ENCODE peak calls at places on chromosomes 1 and 21, in ten cellular contexts. G is colonic mucosa; Z is RWPE1; V is IMR-90; R is CD8-positive, alpha-beta memory T cell; F is HepG2; N is psoas muscle; K is left ventricle myocardium inferior; C is esophagus squamous epithelium; X is transverse colon. U is an unnamed sample.

GRCh38 chr1:214396319-214396718 is 115.4 kb downstream of the SMYD2 start:
- DNase-seq in G (no peak), Z (no peak), V (peak), R (no peak), F (no peak), N (no peak), K (no peak), C (no peak), X (no peak), U (no peak)

GRCh38 chr21:42760977-42761751 is 107.7 kb downstream of the PDE9A start:
- DNase-seq in G (no peak), Z (no peak), V (no peak), R (no peak), F (peak), N (no peak), K (no peak), C (no peak), X (no peak), U (peak)

GRCh38 chr1:179779645-179780272 is 36.7 kb downstream of the FAM163A start:
- DNase-seq in G (no peak), Z (no peak), V (no peak), R (no peak), F (no peak), N (no peak), K (no peak), C (no peak), X (no peak), U (no peak)

GRCh38 chr1:164644774-164645634 is 86.0 kb downstream of the PBX1 start:
- DNase-seq in G (no peak), Z (peak), V (peak), R (no peak), F (no peak), N (no peak), K (no peak), C (no peak), X (no peak), U (no peak)

GRCh38 chr1:38512789-38513188 is 346.8 kb downstream of the RRAGC start:
- DNase-seq in G (no peak), Z (peak), V (no peak), R (no peak), F (no peak), N (no peak), K (no peak), C (no peak), X (no peak), U (no peak)

GRCh38 chr1:167447521-167448136 is 70.7 kb downstream of the CD247 start:
- DNase-seq in G (peak), Z (no peak), V (no peak), R (peak), F (no peak), N (no peak), K (no peak), C (no peak), X (peak), U (peak)

GRCh38 chr1:16249838-16250241 is 12.9 kb upstream of the CPLANE2 start:
- DNase-seq in G (no peak), Z (no peak), V (peak), R (no peak), F (peak), N (peak), K (no peak), C (no peak), X (peak), U (peak)

GRCh38 chr1:43436371-43436770 is 17.4 kb downstream of the HYI start:
- DNase-seq in G (no peak), Z (no peak), V (no peak), R (no peak), F (no peak), N (no peak), K (no peak), C (no peak), X (no peak), U (no peak)

GRCh38 chr1:6392081-6392879 is 1.3 kb downstream of the ACOT7 start:
- DNase-seq in G (peak), Z (no peak), V (no peak), R (no peak), F (peak), N (no peak), K (no peak), C (no peak), X (no peak), U (no peak)

GRCh38 chr1:232274236-232274855 is 355.6 kb downstream of the SIPA1L2 start:
- DNase-seq in G (no peak), Z (no peak), V (no peak), R (no peak), F (no peak), N (no peak), K (no peak), C (no peak), X (no peak), U (peak)

GRCh38 chr1:33317354-33317753 is 3.5 kb downstream of the A3GALT2 start:
- DNase-seq in G (no peak), Z (no peak), V (no peak), R (no peak), F (no peak), N (no peak), K (no peak), C (no peak), X (no peak), U (no peak)

GRCh38 chr1:211332036-211332616 is 5.5 kb downstream of the TRAF5 start:
- DNase-seq in G (no peak), Z (no peak), V (no peak), R (no peak), F (no peak), N (no peak), K (no peak), C (no peak), X (no peak), U (no peak)

GRCh38 chr21:29939859-29940245 is at the start of gene GRIK1:
- DNase-seq in G (no peak), Z (peak), V (no peak), R (no peak), F (no peak), N (no peak), K (no peak), C (no peak), X (no peak), U (peak)

GRCh38 chr1:110390096-110390495 is 730 bp downstream of the SLC16A4 start:
- DNase-seq in G (peak), Z (peak), V (peak), R (no peak), F (no peak), N (peak), K (peak), C (no peak), X (peak), U (peak)

GRCh38 chr1:25805863-25806225 is 5.9 kb downstream of the SELENON start:
- DNase-seq in G (no peak), Z (no peak), V (no peak), R (no peak), F (no peak), N (no peak), K (peak), C (no peak), X (no peak), U (no peak)

GRCh38 chr1:229835226-229835625 is 209.2 kb downstream of the URB2 start:
- DNase-seq in G (no peak), Z (no peak), V (no peak), R (no peak), F (no peak), N (no peak), K (no peak), C (no peak), X (no peak), U (no peak)

GRCh38 chr1:93338426-93338825 is 7.3 kb upstream of the DR1 start:
- DNase-seq in G (no peak), Z (peak), V (peak), R (no peak), F (no peak), N (no peak), K (no peak), C (no peak), X (no peak), U (no peak)

GRCh38 chr1:231856894-231857293 is 230.3 kb downstream of the DISC1 start:
- DNase-seq in G (no peak), Z (no peak), V (no peak), R (no peak), F (no peak), N (no peak), K (no peak), C (no peak), X (no peak), U (no peak)

GRCh38 chr1:64282353-64282752 is 78.9 kb downstream of the UBE2U start:
- DNase-seq in G (no peak), Z (no peak), V (no peak), R (no peak), F (no peak), N (peak), K (no peak), C (no peak), X (no peak), U (peak)

GRCh38 chr1:109768335-109768650 is 4.6 kb upstream of the EPS8L3 start:
- DNase-seq in G (no peak), Z (no peak), V (no peak), R (no peak), F (no peak), N (no peak), K (peak), C (no peak), X (peak), U (no peak)

GRCh38 chr1:187032316-187032981 is 203.7 kb downstream of the PLA2G4A start:
- DNase-seq in G (no peak), Z (no peak), V (no peak), R (no peak), F (no peak), N (no peak), K (no peak), C (no peak), X (no peak), U (no peak)

GRCh38 chr1:94490556-94490955 is 51.0 kb downstream of the F3 start:
- DNase-seq in G (no peak), Z (no peak), V (no peak), R (no peak), F (no peak), N (no peak), K (no peak), C (no peak), X (no peak), U (no peak)

GRCh38 chr1:23246274-23246673 is 29.0 kb upstream of the HTR1D start:
- DNase-seq in G (no peak), Z (no peak), V (no peak), R (no peak), F (no peak), N (no peak), K (no peak), C (no peak), X (no peak), U (no peak)

GRCh38 chr1:221740260-221740830 is 1.5 kb downstream of the DUSP10 start:
- DNase-seq in G (no peak), Z (no peak), V (no peak), R (no peak), F (no peak), N (no peak), K (no peak), C (no peak), X (no peak), U (peak)

GRCh38 chr1:212633144-212633543 is 24.6 kb downstream of the ATF3 start:
- DNase-seq in G (no peak), Z (no peak), V (no peak), R (no peak), F (no peak), N (no peak), K (no peak), C (no peak), X (no peak), U (no peak)

GRCh38 chr21:44881586-44881939 is 8.1 kb upstream of the PTTG1IP start:
- DNase-seq in G (no peak), Z (no peak), V (no peak), R (no peak), F (no peak), N (no peak), K (no peak), C (no peak), X (no peak), U (no peak)

GRCh38 chr21:44883250-44883649 is 9.8 kb upstream of the PTTG1IP start:
- DNase-seq in G (no peak), Z (no peak), V (no peak), R (no peak), F (no peak), N (no peak), K (no peak), C (no peak), X (no peak), U (no peak)

GRCh38 chr21:44878053-44878982 is 4.8 kb upstream of the PTTG1IP start:
- DNase-seq in G (peak), Z (no peak), V (peak), R (no peak), F (peak), N (no peak), K (peak), C (no peak), X (peak), U (peak)

GRCh38 chr21:44884059-44884458 is 10.6 kb upstream of the PTTG1IP start:
- DNase-seq in G (no peak), Z (no peak), V (no peak), R (no peak), F (no peak), N (no peak), K (no peak), C (no peak), X (no peak), U (no peak)

GRCh38 chr21:44880762-44881585 is 7.5 kb upstream of the PTTG1IP start:
- DNase-seq in G (no peak), Z (no peak), V (peak), R (no peak), F (peak), N (no peak), K (no peak), C (no peak), X (no peak), U (no peak)
- H3K27ac ChIP-seq in G (peak), Z (peak), V (no peak), R (no peak), F (peak), N (peak), K (peak), C (peak), X (peak), U (peak)

DNA sequence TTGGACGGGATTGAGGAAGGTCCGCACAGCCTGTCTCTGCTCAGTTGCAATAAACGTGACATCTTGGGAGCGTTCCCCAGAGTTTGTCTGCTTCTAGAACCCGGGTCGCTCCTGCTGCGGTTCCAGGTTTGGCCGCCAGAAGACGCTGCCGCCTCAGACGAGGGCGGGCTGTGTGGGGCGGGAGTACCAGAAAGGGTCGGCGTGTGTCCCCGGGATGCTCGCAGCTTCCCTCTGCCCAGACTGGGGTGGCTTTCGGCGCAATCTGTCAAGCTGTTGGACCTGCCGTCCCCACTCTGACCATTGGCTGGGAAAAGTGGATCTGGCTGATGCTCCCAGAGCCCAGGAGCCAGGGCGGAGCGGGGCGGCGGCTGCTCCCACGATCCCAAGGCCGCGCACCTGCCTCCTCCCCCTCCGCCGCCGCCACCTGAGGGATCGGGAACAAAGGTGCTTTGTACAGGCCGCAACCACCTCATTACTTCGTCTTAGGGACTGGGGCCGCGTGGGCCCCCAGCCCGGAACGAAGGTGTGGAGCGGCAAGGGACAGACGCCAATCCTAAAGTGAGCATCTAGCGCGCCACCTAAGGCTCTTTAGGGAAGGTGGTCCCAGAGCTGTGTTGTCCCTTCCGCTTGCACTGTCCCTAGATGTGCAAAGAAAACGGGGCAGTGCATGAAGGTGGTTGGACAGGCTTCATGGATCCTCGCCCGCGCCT is 683 bp upstream of the EFNA4 start:
- DNase-seq in G (peak), Z (no peak), V (peak), R (peak), F (peak), N (peak), K (peak), C (no peak), X (peak), U (peak)
- H3K27ac ChIP-seq in G (peak), Z (peak), V (no peak), R (no peak), F (peak), N (peak), K (no peak), C (peak), X (peak), U (peak)

GRCh38 chr1:151988405-151988851 is 5.2 kb downstream of the S100A10 start:
- DNase-seq in G (peak), Z (peak), V (peak), R (no peak), F (no peak), N (no peak), K (no peak), C (no peak), X (no peak), U (peak)
- H3K27ac ChIP-seq in G (peak), Z (peak), V (peak), R (no peak), F (no peak), N (peak), K (peak), C (peak), X (peak), U (peak)

DNA sequence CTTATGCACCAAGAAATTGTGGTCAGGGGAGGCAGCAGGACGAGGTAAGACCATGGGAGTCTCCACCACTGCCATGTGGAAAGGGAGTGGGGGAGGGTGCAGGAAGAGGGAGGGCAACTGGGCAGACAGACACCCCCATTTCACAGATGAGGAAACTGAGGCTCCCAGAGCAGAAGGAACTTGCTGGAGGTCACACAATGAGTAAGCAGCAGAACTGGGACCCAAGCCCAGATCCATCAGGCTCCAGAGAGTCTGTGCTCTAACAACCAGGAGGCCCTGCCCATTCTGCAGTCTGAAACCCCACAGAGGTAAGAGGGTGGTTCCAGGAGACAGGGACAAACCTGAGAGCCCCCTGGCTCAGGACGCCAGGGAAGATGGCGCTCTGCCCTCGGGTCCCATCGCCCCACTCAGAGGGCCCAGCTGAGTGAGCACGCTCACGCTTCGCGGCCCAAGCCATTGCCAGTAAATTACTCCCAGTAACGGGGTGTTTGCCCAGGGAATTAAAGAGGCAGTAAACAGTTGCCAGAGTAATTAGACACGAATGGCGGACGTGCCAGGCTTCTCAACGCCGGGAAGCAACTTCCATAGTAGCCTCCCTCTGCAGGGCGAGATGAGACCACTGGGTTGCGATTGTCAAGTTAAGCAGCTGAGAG is 59.2 kb downstream of the MATN1 start:
- DNase-seq in G (no peak), Z (no peak), V (no peak), R (no peak), F (no peak), N (no peak), K (no peak), C (no peak), X (no peak), U (no peak)
- H3K27ac ChIP-seq in G (no peak), Z (no peak), V (no peak), R (no peak), F (no peak), N (no peak), K (no peak), C (no peak), X (no peak), U (no peak)

GRCh38 chr1:112093372-112093694 is 103.9 kb upstream of the KCND3 start:
- DNase-seq in G (no peak), Z (no peak), V (no peak), R (no peak), F (no peak), N (no peak), K (no peak), C (no peak), X (no peak), U (no peak)
- H3K27ac ChIP-seq in G (no peak), Z (no peak), V (no peak), R (no peak), F (no peak), N (no peak), K (no peak), C (no peak), X (no peak), U (no peak)

DNA sequence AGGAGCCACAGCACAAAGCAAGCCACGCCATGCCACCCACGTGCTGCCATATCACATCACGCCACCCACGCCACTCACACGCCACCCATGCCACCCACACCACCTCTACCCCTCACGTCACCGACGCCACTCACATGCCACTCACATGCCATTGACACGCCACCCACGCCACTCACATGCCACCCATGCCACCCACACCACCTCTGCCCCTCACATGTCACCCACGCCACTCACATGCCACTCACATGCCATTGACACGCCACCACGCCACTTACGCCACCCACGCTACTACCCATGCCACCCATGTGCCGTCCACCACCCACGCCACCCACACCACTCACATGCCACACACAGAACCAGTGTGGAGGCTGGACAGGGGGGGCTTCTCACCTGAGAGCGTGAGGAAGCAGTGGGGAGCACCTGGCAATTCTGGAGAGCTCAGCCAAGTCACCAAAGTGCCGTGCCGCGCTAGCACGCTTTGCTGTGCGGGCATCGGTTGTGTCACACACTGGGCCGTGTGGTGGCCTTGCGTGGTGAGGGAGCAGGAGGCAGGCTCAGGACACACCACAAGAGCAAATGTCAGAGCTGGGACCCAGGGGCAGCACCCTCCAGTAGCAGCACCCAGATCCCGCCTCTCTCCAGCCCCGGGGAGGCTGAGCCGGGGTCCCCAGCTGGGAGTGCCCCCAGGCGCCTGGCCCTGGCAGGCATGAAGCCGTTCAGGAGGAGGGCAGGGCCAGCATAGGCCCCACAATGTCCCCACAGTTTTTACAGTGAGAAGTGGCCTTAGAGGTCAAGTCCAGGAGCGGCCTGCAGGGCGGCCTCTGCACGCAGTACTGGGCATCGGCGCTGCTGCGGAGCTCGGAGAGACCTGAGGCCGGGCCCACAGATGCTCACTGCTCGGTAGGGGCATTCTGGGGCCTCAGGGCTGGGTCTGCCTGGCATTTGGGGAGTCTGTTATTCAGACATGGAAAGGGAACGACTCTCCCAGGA is 70.0 kb downstream of the AGPAT3 start:
- DNase-seq in G (no peak), Z (no peak), V (no peak), R (no peak), F (no peak), N (no peak), K (no peak), C (no peak), X (no peak), U (no peak)
- H3K27ac ChIP-seq in G (no peak), Z (no peak), V (no peak), R (no peak), F (no peak), N (peak), K (peak), C (peak), X (no peak), U (no peak)